ENCODE peak calls at places on chromosomes 6 and 20, in seven cellular contexts. One of them, this sample, is unnamed.

GRCh38 chr6:29992792-29993191 is 50.5 kb downstream of the HLA-A start:
- DNase-seq in pancreas: no peak
- DNase-seq in GM06990: no peak
- DNase-seq in astrocyte: peak
- DNase-seq in esophagus squamous epithelium: no peak
- DNase-seq in CD8-positive, alpha-beta T cell: no peak
- DNase-seq in fibroblast of the aortic adventitia: peak
- DNase-seq in this sample: peak

GRCh38 chr6:287500-287883 is 4.8 kb upstream of the DUSP22 start:
- DNase-seq in pancreas: no peak
- DNase-seq in GM06990: no peak
- DNase-seq in astrocyte: no peak
- DNase-seq in esophagus squamous epithelium: no peak
- DNase-seq in CD8-positive, alpha-beta T cell: no peak
- DNase-seq in fibroblast of the aortic adventitia: peak
- DNase-seq in this sample: peak

GRCh38 chr6:168345896-168346754 is 26.5 kb upstream of the DACT2 start:
- DNase-seq in pancreas: no peak
- DNase-seq in GM06990: no peak
- DNase-seq in astrocyte: no peak
- DNase-seq in esophagus squamous epithelium: no peak
- DNase-seq in CD8-positive, alpha-beta T cell: no peak
- DNase-seq in fibroblast of the aortic adventitia: no peak
- DNase-seq in this sample: no peak

GRCh38 chr6:158786645-158787304 is 32.4 kb downstream of the EZR start:
- DNase-seq in pancreas: no peak
- DNase-seq in GM06990: no peak
- DNase-seq in astrocyte: no peak
- DNase-seq in esophagus squamous epithelium: no peak
- DNase-seq in CD8-positive, alpha-beta T cell: no peak
- DNase-seq in fibroblast of the aortic adventitia: no peak
- DNase-seq in this sample: no peak

GRCh38 chr20:37357481-37358365 is 11.8 kb downstream of the SRC start:
- DNase-seq in pancreas: no peak
- DNase-seq in GM06990: no peak
- DNase-seq in astrocyte: no peak
- DNase-seq in esophagus squamous epithelium: no peak
- DNase-seq in CD8-positive, alpha-beta T cell: no peak
- DNase-seq in fibroblast of the aortic adventitia: no peak
- DNase-seq in this sample: no peak

GRCh38 chr6:5422321-5422915 is 161.1 kb downstream of the FARS2 start:
- DNase-seq in pancreas: no peak
- DNase-seq in GM06990: no peak
- DNase-seq in astrocyte: peak
- DNase-seq in esophagus squamous epithelium: no peak
- DNase-seq in CD8-positive, alpha-beta T cell: no peak
- DNase-seq in fibroblast of the aortic adventitia: peak
- DNase-seq in this sample: peak

GRCh38 chr20:2816583-2817340 is 598 bp downstream of the TMEM239 start:
- DNase-seq in pancreas: peak
- DNase-seq in GM06990: no peak
- DNase-seq in astrocyte: no peak
- DNase-seq in esophagus squamous epithelium: no peak
- DNase-seq in CD8-positive, alpha-beta T cell: no peak
- DNase-seq in fibroblast of the aortic adventitia: no peak
- DNase-seq in this sample: no peak

GRCh38 chr20:58906111-58906510 is 53.6 kb downstream of the GNAS start:
- DNase-seq in pancreas: no peak
- DNase-seq in GM06990: no peak
- DNase-seq in astrocyte: no peak
- DNase-seq in esophagus squamous epithelium: no peak
- DNase-seq in CD8-positive, alpha-beta T cell: no peak
- DNase-seq in fibroblast of the aortic adventitia: no peak
- DNase-seq in this sample: no peak

GRCh38 chr6:37732688-37733087 is 35.0 kb upstream of the MDGA1 start:
- DNase-seq in pancreas: no peak
- DNase-seq in GM06990: no peak
- DNase-seq in astrocyte: no peak
- DNase-seq in esophagus squamous epithelium: no peak
- DNase-seq in CD8-positive, alpha-beta T cell: no peak
- DNase-seq in fibroblast of the aortic adventitia: no peak
- DNase-seq in this sample: no peak

GRCh38 chr6:133610271-133610840 is 278.6 kb upstream of the TCF21 start:
- DNase-seq in pancreas: no peak
- DNase-seq in GM06990: no peak
- DNase-seq in astrocyte: peak
- DNase-seq in esophagus squamous epithelium: no peak
- DNase-seq in CD8-positive, alpha-beta T cell: no peak
- DNase-seq in fibroblast of the aortic adventitia: peak
- DNase-seq in this sample: peak

GRCh38 chr6:150813993-150814359 is 51.5 kb upstream of the MTHFD1L start:
- DNase-seq in pancreas: no peak
- DNase-seq in GM06990: peak
- DNase-seq in astrocyte: peak
- DNase-seq in esophagus squamous epithelium: no peak
- DNase-seq in CD8-positive, alpha-beta T cell: no peak
- DNase-seq in fibroblast of the aortic adventitia: peak
- DNase-seq in this sample: no peak

GRCh38 chr6:593907-594212 is 63.0 kb downstream of the HUS1B start:
- DNase-seq in pancreas: no peak
- DNase-seq in GM06990: no peak
- DNase-seq in astrocyte: no peak
- DNase-seq in esophagus squamous epithelium: no peak
- DNase-seq in CD8-positive, alpha-beta T cell: no peak
- DNase-seq in fibroblast of the aortic adventitia: no peak
- DNase-seq in this sample: no peak

GRCh38 chr6:15661815-15662245 is 998 bp downstream of the DTNBP1 start:
- DNase-seq in pancreas: no peak
- DNase-seq in GM06990: no peak
- DNase-seq in astrocyte: no peak
- DNase-seq in esophagus squamous epithelium: no peak
- DNase-seq in CD8-positive, alpha-beta T cell: no peak
- DNase-seq in fibroblast of the aortic adventitia: peak
- DNase-seq in this sample: no peak

GRCh38 chr6:38067263-38067980 is 247.9 kb downstream of the ZFAND3 start:
- DNase-seq in pancreas: no peak
- DNase-seq in GM06990: no peak
- DNase-seq in astrocyte: no peak
- DNase-seq in esophagus squamous epithelium: no peak
- DNase-seq in CD8-positive, alpha-beta T cell: no peak
- DNase-seq in fibroblast of the aortic adventitia: no peak
- DNase-seq in this sample: no peak

GRCh38 chr20:41480054-41480770 is 113.6 kb upstream of the EMILIN3 start:
- DNase-seq in pancreas: no peak
- DNase-seq in GM06990: no peak
- DNase-seq in astrocyte: no peak
- DNase-seq in esophagus squamous epithelium: no peak
- DNase-seq in CD8-positive, alpha-beta T cell: no peak
- DNase-seq in fibroblast of the aortic adventitia: no peak
- DNase-seq in this sample: no peak

GRCh38 chr6:112117554-112117953 is 30.2 kb downstream of the FAM229B start:
- DNase-seq in pancreas: no peak
- DNase-seq in GM06990: no peak
- DNase-seq in astrocyte: peak
- DNase-seq in esophagus squamous epithelium: no peak
- DNase-seq in CD8-positive, alpha-beta T cell: no peak
- DNase-seq in fibroblast of the aortic adventitia: peak
- DNase-seq in this sample: peak

DNA sequence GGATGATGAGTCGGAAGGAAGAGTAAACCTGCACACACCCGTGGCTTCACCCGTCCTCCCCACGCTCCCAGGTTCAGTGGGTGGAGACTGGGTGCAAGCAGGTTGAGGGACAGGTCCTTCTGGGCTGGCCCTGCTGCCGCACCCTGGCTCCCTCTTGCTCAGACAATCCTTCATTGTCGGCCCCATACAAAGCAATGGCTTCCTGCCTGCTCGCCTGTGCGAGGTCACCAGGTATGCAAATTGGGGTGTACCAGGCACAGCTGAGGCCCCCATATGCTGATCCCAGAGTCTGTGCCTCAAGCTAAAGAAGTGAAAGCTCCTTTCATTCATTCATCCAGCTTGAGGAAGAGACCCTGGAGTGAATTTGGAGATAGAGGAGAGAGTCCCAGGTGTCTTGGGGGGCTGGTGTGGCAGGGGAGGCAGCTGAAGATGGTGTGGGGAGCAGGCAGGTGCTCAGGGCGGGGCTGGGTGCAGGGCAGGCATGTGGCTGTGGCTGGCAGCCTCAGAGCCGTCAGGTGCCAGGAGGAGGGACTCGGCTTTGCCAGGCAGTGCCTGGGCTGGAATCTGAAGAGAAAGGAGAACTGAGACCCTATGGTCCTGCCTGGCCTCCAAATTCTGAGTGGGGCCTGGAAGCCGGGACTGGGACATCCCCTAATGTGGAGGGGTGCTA is 4.7 kb downstream of the SLCO4A1 start:
- DNase-seq in pancreas: no peak
- DNase-seq in GM06990: no peak
- DNase-seq in astrocyte: no peak
- DNase-seq in esophagus squamous epithelium: no peak
- DNase-seq in CD8-positive, alpha-beta T cell: no peak
- DNase-seq in fibroblast of the aortic adventitia: no peak
- DNase-seq in this sample: no peak
- H3K4me3 ChIP-seq in pancreas: no peak
- H3K4me3 ChIP-seq in GM06990: no peak
- H3K4me3 ChIP-seq in astrocyte: no peak
- H3K4me3 ChIP-seq in esophagus squamous epithelium: peak
- H3K4me3 ChIP-seq in CD8-positive, alpha-beta T cell: no peak
- H3K4me3 ChIP-seq in fibroblast of the aortic adventitia: no peak
- H3K4me3 ChIP-seq in this sample: no peak

DNA sequence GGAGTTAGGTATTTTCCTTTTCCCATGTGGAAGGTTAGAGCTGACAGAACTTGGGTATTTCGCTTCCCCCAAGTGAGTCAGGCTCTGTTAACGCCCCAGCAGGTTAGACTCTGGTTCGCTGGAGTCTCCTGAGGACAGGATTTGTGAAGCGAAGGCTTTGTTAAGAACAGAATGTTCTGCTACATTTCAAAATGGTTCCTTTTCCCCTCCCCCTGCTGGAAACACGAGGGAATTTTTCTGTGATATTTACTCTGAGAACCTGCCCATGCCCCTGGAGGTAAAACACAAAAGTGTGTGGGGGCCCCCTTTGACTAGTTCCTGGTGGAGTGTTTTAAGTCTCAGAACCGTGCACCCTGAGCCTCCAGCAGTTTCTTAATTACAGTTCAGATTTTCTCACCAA is 731.4 kb upstream of the CITED2 start:
- DNase-seq in pancreas: no peak
- DNase-seq in GM06990: no peak
- DNase-seq in astrocyte: no peak
- DNase-seq in esophagus squamous epithelium: no peak
- DNase-seq in CD8-positive, alpha-beta T cell: no peak
- DNase-seq in fibroblast of the aortic adventitia: peak
- DNase-seq in this sample: no peak
- TF ChIP-seq CTCF in pancreas: peak
- TF ChIP-seq CTCF in GM06990: no peak
- TF ChIP-seq CTCF in astrocyte: no peak
- TF ChIP-seq CTCF in esophagus squamous epithelium: no peak
- TF ChIP-seq CTCF in CD8-positive, alpha-beta T cell: no peak
- TF ChIP-seq CTCF in fibroblast of the aortic adventitia: peak
- TF ChIP-seq CTCF in this sample: no peak

DNA sequence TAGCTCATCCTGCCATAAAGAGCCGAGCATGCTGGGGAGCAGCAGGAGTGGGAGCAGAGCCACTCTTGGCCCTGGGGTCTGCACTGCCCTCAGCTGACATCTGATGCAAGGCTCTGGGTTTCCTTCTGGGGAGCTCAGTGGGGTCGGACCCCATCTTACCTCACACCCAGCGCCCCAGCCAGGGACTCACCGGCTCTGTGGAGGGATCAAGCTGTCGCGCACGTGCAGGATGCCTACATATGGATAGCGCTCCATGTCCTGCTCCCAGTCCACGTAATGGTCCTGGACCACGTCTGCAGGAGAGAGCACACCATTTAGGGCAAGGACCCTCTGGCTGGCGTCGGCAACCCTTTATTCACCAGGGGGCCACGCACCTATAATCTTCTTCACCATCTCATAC is 12.2 kb downstream of the LEMD2 start:
- DNase-seq in pancreas: no peak
- DNase-seq in GM06990: no peak
- DNase-seq in astrocyte: no peak
- DNase-seq in esophagus squamous epithelium: no peak
- DNase-seq in CD8-positive, alpha-beta T cell: no peak
- DNase-seq in fibroblast of the aortic adventitia: no peak
- DNase-seq in this sample: no peak
- H3K4me3 ChIP-seq in pancreas: no peak
- H3K4me3 ChIP-seq in GM06990: no peak
- H3K4me3 ChIP-seq in astrocyte: no peak
- H3K4me3 ChIP-seq in esophagus squamous epithelium: no peak
- H3K4me3 ChIP-seq in CD8-positive, alpha-beta T cell: no peak
- H3K4me3 ChIP-seq in fibroblast of the aortic adventitia: no peak
- H3K4me3 ChIP-seq in this sample: no peak

GRCh38 chr6:148800535-148800934 is 53.7 kb downstream of the UST start:
- DNase-seq in pancreas: no peak
- DNase-seq in GM06990: no peak
- DNase-seq in astrocyte: peak
- DNase-seq in esophagus squamous epithelium: no peak
- DNase-seq in CD8-positive, alpha-beta T cell: no peak
- DNase-seq in fibroblast of the aortic adventitia: peak
- DNase-seq in this sample: peak
- TF ChIP-seq CTCF in pancreas: no peak
- TF ChIP-seq CTCF in GM06990: no peak
- TF ChIP-seq CTCF in astrocyte: no peak
- TF ChIP-seq CTCF in esophagus squamous epithelium: no peak
- TF ChIP-seq CTCF in CD8-positive, alpha-beta T cell: no peak
- TF ChIP-seq CTCF in fibroblast of the aortic adventitia: no peak
- TF ChIP-seq CTCF in this sample: no peak